ENCODE peak calls at places on chromosomes 7 and 10, in seven cellular contexts. T is sigmoid colon, M is PC-9, Y is aorta, F is mesenchymal stem cell, P is colonic mucosa, D is neuronal stem cell. S is an unnamed sample.

GRCh38 chr10:87594864-87595263 is 64.8 kb upstream of the PAPSS2 start:
- DNase-seq in T (no peak), D (no peak), Y (no peak), M (no peak), F (no peak), P (no peak), S (no peak)

GRCh38 chr7:68511281-68511680 is 1087.0 kb upstream of the AUTS2 start:
- DNase-seq in M (no peak), D (peak; percentile 54), F (no peak), T (no peak), Y (no peak), P (no peak), S (no peak)

GRCh38 chr7:50656141-50656895 is 91.1 kb upstream of the DDC start:
- DNase-seq in Y (peak; percentile 76), F (peak; percentile 20), M (no peak), T (peak; percentile 70), P (no peak), D (no peak), S (no peak)

GRCh38 chr7:19519443-19519977 is 189.3 kb downstream of the POLR1F start:
- DNase-seq in F (peak; percentile 29), Y (no peak), M (no peak), P (no peak), T (no peak), D (no peak), S (no peak)

GRCh38 chr7:64101943-64102655 is 56.9 kb downstream of the ZNF727 start:
- DNase-seq in T (peak; percentile 52), D (no peak), F (no peak), P (no peak), Y (peak; percentile 56), M (no peak), S (no peak)

GRCh38 chr7:74039337-74039736 is 11.4 kb downstream of the ELN start:
- DNase-seq in D (no peak), F (no peak), M (no peak), P (no peak), Y (no peak), T (no peak), S (no peak)

GRCh38 chr7:113394856-113395255 is 276.5 kb upstream of the SMIM30 start:
- DNase-seq in Y (no peak), M (no peak), D (no peak), P (no peak), T (no peak), F (no peak), S (no peak)

GRCh38 chr7:22357311-22358175 is 589 bp upstream of the RAPGEF5 start:
- DNase-seq in P (peak; percentile 72), F (peak; percentile 19), D (peak; percentile 35), T (no peak), M (no peak), Y (no peak), S (no peak)

GRCh38 chr7:95899919-95900513 is 127.7 kb downstream of the DYNC1I1 start:
- DNase-seq in Y (no peak), P (no peak), F (no peak), T (no peak), D (no peak), M (no peak), S (no peak)

GRCh38 chr7:98509836-98510235 is 107.2 kb upstream of the NPTX2 start:
- DNase-seq in F (no peak), T (peak; percentile 2), Y (no peak), D (no peak), P (no peak), M (no peak), S (no peak)

GRCh38 chr7:91551377-91552175 is 287.3 kb downstream of the FZD1 start:
- DNase-seq in P (no peak), M (no peak), F (no peak), Y (no peak), T (no peak), D (no peak), S (no peak)

GRCh38 chr10:22552888-22553378 is 161.4 kb downstream of the PIP4K2A start:
- DNase-seq in F (peak; percentile 44), M (no peak), P (no peak), D (no peak), T (no peak), Y (no peak), S (no peak)

GRCh38 chr7:2604608-2605174 is 27.1 kb upstream of the TTYH3 start:
- DNase-seq in Y (no peak), F (no peak), M (no peak), T (no peak), P (no peak), D (no peak), S (no peak)

GRCh38 chr7:112058654-112059053 is 147.5 kb downstream of the DOCK4 start:
- DNase-seq in F (no peak), P (no peak), Y (no peak), M (no peak), T (no peak), D (no peak), S (no peak)

GRCh38 chr10:24193330-24193729 is 15.6 kb upstream of the KIAA1217 start:
- DNase-seq in P (no peak), D (no peak), F (no peak), Y (no peak), M (no peak), T (no peak), S (no peak)

GRCh38 chr10:4459531-4459930 is 366.5 kb upstream of the AKR1E2 start:
- DNase-seq in F (peak; percentile 71), T (no peak), M (no peak), P (no peak), Y (no peak), D (no peak), S (no peak)

DNA sequence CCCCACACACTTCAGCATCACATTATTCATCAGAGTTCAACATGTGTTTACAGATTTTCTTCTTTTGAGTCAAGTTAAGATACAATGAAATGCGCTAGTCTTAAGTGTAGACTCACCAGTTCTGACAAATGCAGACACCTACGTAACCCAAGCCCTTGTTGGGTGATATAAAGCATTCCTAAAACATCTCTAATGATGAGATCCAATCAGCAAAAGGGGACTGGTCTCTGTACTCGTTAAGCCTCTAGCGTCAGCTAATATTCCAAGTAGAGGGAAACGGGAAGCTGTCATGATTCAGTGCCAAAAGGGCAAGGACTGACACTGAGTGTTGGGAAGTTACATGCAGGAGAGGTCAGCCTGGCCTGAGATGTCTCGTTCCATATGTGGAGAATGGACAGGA is 38.7 kb upstream of the TRIL start:
- DNase-seq in D (no peak), F (peak; percentile 71), T (no peak), P (no peak), Y (no peak), M (no peak), S (no peak)
- H3K9me3 ChIP-seq in D (peaks cover 2% of the 10 kb centered on the region), F (no peaks in the 10 kb centered on the region), T (no peaks in the 10 kb centered on the region), P (no peaks in the 10 kb centered on the region), Y (peaks cover 2% of the 10 kb centered on the region), M (no peaks in the 10 kb centered on the region), S (no peaks in the 10 kb centered on the region)

DNA sequence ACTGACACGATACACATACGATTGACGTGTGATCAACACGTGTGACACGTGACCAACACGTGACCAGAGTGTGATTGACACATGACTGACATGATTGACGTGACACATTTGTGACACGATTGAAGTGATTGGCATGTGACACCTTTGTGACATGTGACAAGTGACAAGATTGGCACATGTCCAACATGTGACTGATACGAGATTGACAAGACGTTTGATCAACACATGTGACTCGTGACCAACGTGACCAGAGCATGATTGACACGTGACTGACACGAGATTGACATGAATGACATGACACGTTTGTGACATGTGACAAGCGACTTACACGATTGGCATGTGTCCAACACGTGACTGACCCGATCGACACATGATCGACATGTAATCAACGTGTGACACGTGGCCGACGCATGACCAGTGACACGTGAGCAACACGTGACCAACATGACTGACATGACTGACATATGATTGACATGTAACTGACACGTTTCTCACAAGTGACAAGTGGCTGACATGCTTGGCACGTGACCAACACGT is 22.0 kb downstream of the CRPPA start:
- DNase-seq in P (no peak), T (no peak), M (no peak), Y (no peak), D (no peak), F (no peak), S (no peak)
- H3K9me3 ChIP-seq in P (no peaks in the 10 kb centered on the region), T (no peaks in the 10 kb centered on the region), M (peaks cover 52% of the 10 kb centered on the region), Y (no peaks in the 10 kb centered on the region), D (peaks cover 26% of the 10 kb centered on the region), F (peaks cover 51% of the 10 kb centered on the region), S (no peaks in the 10 kb centered on the region)

DNA sequence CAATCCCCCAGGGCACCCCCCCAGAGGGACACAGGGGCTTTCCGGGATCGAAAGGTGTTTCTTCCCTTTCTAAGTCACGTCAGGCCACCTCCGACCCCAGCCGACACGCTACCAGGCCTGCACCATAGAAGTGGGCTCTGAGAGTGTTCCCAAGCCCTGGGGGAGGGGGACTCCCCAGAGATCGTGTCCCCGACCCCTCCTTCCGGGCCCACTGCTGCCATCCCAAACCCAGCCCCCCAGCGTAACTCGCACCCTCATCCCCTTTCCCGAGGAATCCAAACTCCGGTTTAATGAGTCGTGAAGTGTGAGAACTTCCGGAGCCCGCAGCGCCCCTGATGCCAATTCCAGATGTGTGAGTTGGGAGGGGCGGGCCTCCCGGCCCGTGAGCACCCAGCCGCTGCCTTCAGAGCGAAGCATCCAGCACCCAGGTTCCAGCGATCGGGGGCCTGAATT is 11.3 kb downstream of the UNCX start:
- DNase-seq in F (no peak), P (no peak), M (no peak), T (no peak), D (no peak), Y (no peak), S (no peak)
- H3K9me3 ChIP-seq in F (peaks cover 13% of the 10 kb centered on the region), P (no peaks in the 10 kb centered on the region), M (no peaks in the 10 kb centered on the region), T (no peaks in the 10 kb centered on the region), D (peaks cover 8% of the 10 kb centered on the region), Y (no peaks in the 10 kb centered on the region), S (no peaks in the 10 kb centered on the region)

GRCh38 chr7:132210821-132211220 is 365.4 kb downstream of the PLXNA4 start:
- DNase-seq in T (peak; percentile 36), D (no peak), M (no peak), F (no peak), Y (no peak), P (no peak), S (no peak)
- H3K9me3 ChIP-seq in T (no peaks in the 10 kb centered on the region), D (no peaks in the 10 kb centered on the region), M (no peaks in the 10 kb centered on the region), F (no peaks in the 10 kb centered on the region), Y (no peaks in the 10 kb centered on the region), P (no peaks in the 10 kb centered on the region), S (no peaks in the 10 kb centered on the region)

GRCh38 chr10:60420991-60421894 is 31.6 kb upstream of the ANK3 start:
- DNase-seq in D (no peak), P (no peak), F (no peak), T (no peak), M (no peak), Y (no peak), S (no peak)
- H3K9me3 ChIP-seq in D (no peaks in the 10 kb centered on the region), P (no peaks in the 10 kb centered on the region), F (no peaks in the 10 kb centered on the region), T (no peaks in the 10 kb centered on the region), M (no peaks in the 10 kb centered on the region), Y (no peaks in the 10 kb centered on the region), S (no peaks in the 10 kb centered on the region)

S was measured in T-helper 17 cell.